ENCODE peak calls at places on chromosome 1, in eight cellular contexts. D is bronchial epithelial cell; H is foreskin fibroblast; U is effector memory CD4-positive, alpha-beta T cell; M is AG04450; X is uterus; C is heart right ventricle; B is tibial artery. V is an unnamed sample.
A peak's percentile ranks its signal among the peaks of the same experiment; 100 is the strongest.

GRCh38 chr1:221310180-221310579 is 430.9 kb downstream of the HLX start:
- DNase-seq in D (no peak), H (no peak), U (no peak), M (no peak), X (no peak), C (no peak), B (no peak), V (no peak)

GRCh38 chr1:164263540-164263939 is 295.4 kb upstream of the PBX1 start:
- DNase-seq in D (peak; percentile 25), H (no peak), U (no peak), M (no peak), X (no peak), C (no peak), B (no peak), V (no peak)

GRCh38 chr1:155166373-155167165 is 6.5 kb downstream of the KRTCAP2 start:
- DNase-seq in D (no peak), H (no peak), U (no peak), M (no peak), X (peak; percentile 70), C (peak; percentile 81), B (peak; percentile 72), V (no peak)

GRCh38 chr1:11746795-11747487 is 11.0 kb downstream of the AGTRAP start:
- DNase-seq in D (no peak), H (no peak), U (no peak), M (no peak), X (no peak), C (peak; percentile 46), B (no peak), V (no peak)

GRCh38 chr1:211616231-211617031 is 37.5 kb upstream of the SLC30A1 start:
- DNase-seq in D (no peak), H (no peak), U (no peak), M (no peak), X (peak; percentile 43), C (peak; percentile 82), B (peak; percentile 89), V (no peak)

GRCh38 chr1:4743978-4744750 is 89.8 kb downstream of the AJAP1 start:
- DNase-seq in D (no peak), H (no peak), U (no peak), M (no peak), X (no peak), C (no peak), B (no peak), V (no peak)

GRCh38 chr1:24506706-24507422 is 4.2 kb downstream of the RCAN3 start:
- DNase-seq in D (no peak), H (no peak), U (no peak), M (no peak), X (no peak), C (no peak), B (no peak), V (no peak)

GRCh38 chr1:82775402-82776000 is 974.8 kb downstream of the ADGRL2 start:
- DNase-seq in D (peak; percentile 26), H (peak; percentile 2), U (no peak), M (no peak), X (no peak), C (peak; percentile 21), B (no peak), V (no peak)

GRCh38 chr1:27630859-27631491 is 4.0 kb downstream of the FGR start:
- DNase-seq in D (no peak), H (no peak), U (no peak), M (no peak), X (peak; percentile 73), C (no peak), B (no peak), V (no peak)

DNA sequence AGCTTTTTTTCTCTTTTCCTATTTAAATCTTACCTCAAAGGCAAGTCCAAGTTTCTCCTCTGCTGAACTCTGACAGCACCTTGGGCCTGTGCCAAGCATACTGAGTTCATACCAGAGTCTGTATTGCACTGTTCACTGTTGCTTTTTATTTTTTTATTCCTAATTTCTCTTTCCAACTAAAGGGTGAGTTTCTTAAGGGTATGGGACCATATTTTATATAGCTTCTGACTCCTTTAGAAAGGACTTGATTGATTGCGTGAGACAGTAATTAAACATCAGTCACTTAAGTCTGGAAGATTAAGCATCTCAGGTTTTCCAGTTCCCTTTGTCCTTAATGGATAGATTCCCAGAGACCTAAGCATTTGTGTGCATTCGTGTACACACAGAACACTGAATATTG is 69.9 kb downstream of the CACHD1 start:
- DNase-seq in D (no peak), H (peak; percentile 34), U (no peak), M (no peak), X (peak; percentile 81), C (peak; percentile 58), B (peak; percentile 69), V (peak; percentile 32)
- H3K4me3 ChIP-seq in D (no peak overlapping the region), H (peak overlapping the region; percentile 38), U (no peak overlapping the region), M (no peak overlapping the region), X (peak overlapping the region; percentile 23), C (peak overlapping the region; percentile 11), B (no peak overlapping the region), V (no peak overlapping the region)

DNA sequence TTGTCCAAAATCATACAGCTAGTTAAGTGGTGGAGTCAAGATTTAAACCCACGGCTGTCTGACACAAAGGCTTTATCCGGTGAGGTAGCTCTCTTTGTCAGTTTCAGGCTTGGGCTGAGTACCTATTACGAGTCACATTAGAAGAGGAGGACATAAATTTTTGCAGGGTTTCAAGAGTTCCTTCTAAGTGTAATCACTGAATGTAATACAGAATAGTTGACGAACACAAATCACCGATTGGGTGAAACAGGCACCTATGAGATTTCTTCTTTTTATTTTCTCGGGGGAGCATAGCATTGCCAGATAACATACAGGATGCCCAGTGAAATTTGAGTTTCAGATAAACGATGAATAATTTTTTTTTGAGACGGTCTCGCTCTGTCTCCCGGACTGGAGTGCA is 847 bp downstream of the PSMD4 start:
- DNase-seq in D (peak; percentile 21), H (no peak), U (no peak), M (no peak), X (no peak), C (no peak), B (no peak), V (no peak)
- H3K4me3 ChIP-seq in D (peak overlapping the region; percentile 80), H (peak overlapping the region; percentile 86), U (peak overlapping the region; percentile 73), M (peak overlapping the region; percentile 84), X (peak overlapping the region; percentile 87), C (peak overlapping the region; percentile 86), B (peak overlapping the region; percentile 99), V (peak overlapping the region; percentile 85)

GRCh38 chr1:15523922-15524282 is at the start of gene CASP9:
- DNase-seq in D (no peak), H (no peak), U (no peak), M (no peak), X (no peak), C (no peak), B (no peak), V (no peak)

GRCh38 chr1:15524283-15525042 is 448 bp upstream of the CASP9 start:
- DNase-seq in D (no peak), H (peak; percentile 97), U (peak; percentile 99), M (peak; percentile 98), X (peak; percentile 100), C (peak; percentile 100), B (peak; percentile 100), V (peak; percentile 88)

GRCh38 chr1:15522551-15522950 is 1.5 kb downstream of the CASP9 start:
- DNase-seq in D (no peak), H (no peak), U (no peak), M (no peak), X (no peak), C (no peak), B (no peak), V (no peak)

GRCh38 chr1:15525043-15525958 is 1.3 kb upstream of the CASP9 start:
- DNase-seq in D (peak; percentile 89), H (no peak), U (no peak), M (no peak), X (peak; percentile 100), C (no peak), B (peak; percentile 100), V (peak; percentile 94)

DNA sequence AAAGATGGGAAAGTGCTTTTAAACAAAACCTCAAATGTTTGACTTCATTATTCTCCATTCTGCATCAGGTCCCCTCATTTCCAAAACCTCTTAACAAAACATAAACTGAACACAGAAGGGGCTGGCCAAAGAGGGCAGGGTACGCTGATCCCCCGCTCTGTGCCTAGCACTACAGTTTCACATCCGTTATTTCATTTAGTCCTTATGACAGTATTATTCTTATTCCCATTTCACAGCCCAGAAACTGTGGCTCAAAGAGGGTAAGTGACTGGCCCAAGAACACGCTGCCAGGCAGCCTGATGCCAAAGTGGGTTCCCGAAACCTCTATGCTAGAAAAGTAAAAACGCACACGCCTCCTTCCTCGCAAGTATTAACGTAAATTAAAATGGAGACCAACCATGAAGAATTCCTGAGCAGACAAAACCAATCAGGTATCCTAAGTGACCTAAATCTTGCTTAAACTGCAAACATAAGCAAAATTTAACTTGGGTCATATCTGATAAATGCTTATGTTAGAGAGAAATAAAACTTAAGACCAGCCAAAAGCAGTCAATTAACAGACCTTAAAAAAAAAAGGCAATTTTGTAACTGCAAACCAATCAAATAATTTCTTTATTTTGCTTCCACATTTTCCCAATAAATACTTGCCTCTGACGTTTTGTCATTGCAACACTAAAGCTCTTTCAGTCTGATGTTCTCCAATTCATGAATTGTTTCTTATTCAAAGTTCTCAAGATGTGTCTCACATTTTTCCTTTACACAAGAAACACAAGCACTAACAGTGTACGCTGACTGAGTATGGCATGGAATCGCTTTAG is 702 bp downstream of the CASP9 start:
- DNase-seq in D (peak; percentile 18), H (no peak), U (no peak), M (no peak), X (peak; percentile 20), C (no peak), B (no peak), V (no peak)
- H3K4me3 ChIP-seq in D (peak overlapping the region; percentile 50), H (peak overlapping the region; percentile 75), U (peak overlapping the region; percentile 52), M (peak overlapping the region; percentile 73), X (peak overlapping the region; percentile 89), C (peak overlapping the region; percentile 72), B (peak overlapping the region; percentile 79), V (peak overlapping the region; percentile 69)

GRCh38 chr1:1212780-1213152 is 1.2 kb downstream of the TNFRSF4 start:
- DNase-seq in D (no peak), H (no peak), U (peak; percentile 43), M (no peak), X (no peak), C (peak; percentile 64), B (no peak), V (no peak)

GRCh38 chr1:1215266-1215676 is 1.3 kb upstream of the TNFRSF4 start:
- DNase-seq in D (no peak), H (no peak), U (no peak), M (no peak), X (no peak), C (no peak), B (no peak), V (no peak)

GRCh38 chr1:1215881-1216605 is 2.1 kb upstream of the TNFRSF4 start:
- DNase-seq in D (no peak), H (no peak), U (no peak), M (no peak), X (no peak), C (no peak), B (no peak), V (no peak)

GRCh38 chr1:1213153-1213918 is 617 bp downstream of the TNFRSF4 start:
- DNase-seq in D (no peak), H (no peak), U (no peak), M (no peak), X (no peak), C (peak; percentile 24), B (no peak), V (no peak)

GRCh38 chr1:1213919-1214599 is at the start of gene TNFRSF4:
- DNase-seq in D (no peak), H (no peak), U (no peak), M (no peak), X (no peak), C (peak; percentile 14), B (no peak), V (no peak)
- H3K4me3 ChIP-seq in D (no peak within 1 kb of the TSS), H (no peak within 1 kb of the TSS), U (peak within 1 kb of the TSS; percentile 74), M (no peak within 1 kb of the TSS), X (no peak within 1 kb of the TSS), C (peak within 1 kb of the TSS; percentile 35), B (no peak within 1 kb of the TSS), V (no peak within 1 kb of the TSS)

V was measured in skeletal muscle cell.